ENCODE peak calls at places on chromosomes 2 and 18, in seven cellular contexts. C, J, A, M, P, S and U are unnamed samples.

GRCh38 chr2:240170354-240170735 is 29.9 kb upstream of the OTOS start:
- DNase-seq in M (no peak), J (no peak), A (no peak), S (no peak), C (no peak), P (no peak), U (no peak)

GRCh38 chr18:70256994-70257393 is 31.9 kb upstream of the SOCS6 start:
- DNase-seq in J (no peak), C (no peak), A (no peak), S (no peak), P (no peak), M (no peak), U (no peak)

GRCh38 chr2:159612255-159612901 is 4.0 kb downstream of the BAZ2B start:
- DNase-seq in C (no peak), M (no peak), S (peak; percentile 13), J (peak; percentile 67), A (no peak), P (peak; percentile 35), U (no peak)

GRCh38 chr2:236574424-236575145 is 5.0 kb downstream of the ACKR3 start:
- DNase-seq in P (no peak), J (no peak), C (no peak), A (no peak), M (no peak), S (no peak), U (no peak)

GRCh38 chr2:181952413-181953226 is 33.0 kb upstream of the PPP1R1C start:
- DNase-seq in M (no peak), P (no peak), C (no peak), S (no peak), J (no peak), A (no peak), U (no peak)

GRCh38 chr2:231932711-231932970 is 6.4 kb upstream of the NPPC start:
- DNase-seq in C (no peak), M (no peak), S (no peak), A (no peak), P (no peak), J (no peak), U (peak; percentile 18)

GRCh38 chr2:129877795-129878775 is 101.4 kb upstream of the RAB6C start:
- DNase-seq in J (peak; percentile 56), S (no peak), C (no peak), M (peak; percentile 70), A (no peak), P (peak; percentile 52), U (peak; percentile 25)

GRCh38 chr2:232439758-232440135 is 16.2 kb upstream of the ALPI start:
- DNase-seq in A (no peak), C (no peak), J (no peak), S (no peak), M (no peak), P (no peak), U (no peak)

GRCh38 chr2:70084973-70085710 is 2.1 kb upstream of the PCBP1 start:
- DNase-seq in P (no peak), J (peak; percentile 48), S (peak; percentile 89), M (no peak), A (no peak), C (peak; percentile 74), U (peak; percentile 68)

GRCh38 chr2:71348302-71348701 is 16.7 kb downstream of the ZNF638 start:
- DNase-seq in M (no peak), S (no peak), C (no peak), A (no peak), J (no peak), P (peak; percentile 51), U (no peak)

GRCh38 chr2:108637304-108637669 is 82.0 kb upstream of the RANBP2 start:
- DNase-seq in J (no peak), S (peak; percentile 46), A (no peak), M (no peak), C (no peak), P (peak; percentile 96), U (peak; percentile 49)

GRCh38 chr2:44751754-44752479 is 189.6 kb upstream of the SIX3 start:
- DNase-seq in C (no peak), S (no peak), A (no peak), P (peak; percentile 20), M (no peak), J (no peak), U (no peak)

GRCh38 chr18:3791258-3791657 is 341.3 kb downstream of the TGIF1 start:
- DNase-seq in M (no peak), C (no peak), P (no peak), S (no peak), A (no peak), J (no peak), U (no peak)

GRCh38 chr2:26559556-26559955 is 81.6 kb downstream of the CIB4 start:
- DNase-seq in C (no peak), M (no peak), A (no peak), J (no peak), P (no peak), S (no peak), U (no peak)

GRCh38 chr2:66237470-66238354 is 197.2 kb upstream of the MEIS1 start:
- DNase-seq in C (no peak), S (peak; percentile 21), P (no peak), A (no peak), J (no peak), M (no peak), U (no peak)

GRCh38 chr2:43133708-43134570 is 92.5 kb downstream of the ZFP36L2 start:
- DNase-seq in A (peak; percentile 21), M (no peak), J (no peak), S (peak; percentile 78), C (peak; percentile 78), P (no peak), U (peak; percentile 62)

GRCh38 chr2:145960479-145961163 is 1440.7 kb upstream of the ZEB2 start:
- DNase-seq in C (no peak), J (no peak), P (no peak), A (no peak), M (no peak), S (no peak), U (no peak)

GRCh38 chr2:9212661-9213411 is 6.2 kb downstream of the ASAP2 start:
- DNase-seq in P (no peak), C (no peak), J (no peak), A (no peak), M (no peak), S (no peak), U (peak; percentile 46)

GRCh38 chr2:106159867-106160785 is 34.0 kb downstream of the UXS1 start:
- DNase-seq in J (no peak), A (no peak), M (no peak), S (no peak), C (peak; percentile 71), P (no peak), U (no peak)

GRCh38 chr2:121018136-121019057 is 266.6 kb downstream of the TFCP2L1 start:
- DNase-seq in J (peak; percentile 4), P (no peak), S (no peak), C (no peak), M (no peak), A (no peak), U (no peak)

GRCh38 chr2:30106543-30106942 is 40.3 kb upstream of the YPEL5 start:
- DNase-seq in P (peak; percentile 30), A (no peak), J (no peak), C (no peak), M (peak; percentile 25), S (no peak), U (no peak)